ENCODE peak calls at places on chromosome X, in seven cellular contexts. One of them, this sample, is unnamed. For H3K79me1, the result is how much of the 10 kb centered on the place peaks cover.

GRCh38 chrX:102659790-102660757 is 8.8 kb downstream of the GPRASP1 start:
- DNase-seq in H9: peak
- DNase-seq in H1: no peak
- DNase-seq in neuronal stem cell: peak
- DNase-seq in mesenchymal stem cell: peak
- DNase-seq in trophoblast cell: peak
- DNase-seq in IMR-90: peak
- DNase-seq in this sample: peak

GRCh38 chrX:9416562-9417319 is 48.1 kb upstream of the TBL1X start:
- DNase-seq in IMR-90: peak
- DNase-seq in neuronal stem cell: no peak
- DNase-seq in H1: no peak
- DNase-seq in trophoblast cell: peak
- DNase-seq in H9: no peak
- DNase-seq in mesenchymal stem cell: peak
- DNase-seq in this sample: no peak

GRCh38 chrX:11239230-11239629 is 54.0 kb upstream of the AMELX start:
- DNase-seq in H9: no peak
- DNase-seq in IMR-90: peak
- DNase-seq in neuronal stem cell: no peak
- DNase-seq in trophoblast cell: peak
- DNase-seq in mesenchymal stem cell: peak
- DNase-seq in H1: no peak
- DNase-seq in this sample: no peak

GRCh38 chrX:7266261-7266660 is 118.3 kb upstream of the PUDP start:
- DNase-seq in IMR-90: peak
- DNase-seq in neuronal stem cell: no peak
- DNase-seq in trophoblast cell: no peak
- DNase-seq in mesenchymal stem cell: no peak
- DNase-seq in H1: no peak
- DNase-seq in H9: no peak
- DNase-seq in this sample: no peak

GRCh38 chrX:119477812-119478232 is 9.6 kb downstream of the SLC25A5 start:
- DNase-seq in trophoblast cell: peak
- DNase-seq in neuronal stem cell: no peak
- DNase-seq in IMR-90: peak
- DNase-seq in H9: no peak
- DNase-seq in H1: no peak
- DNase-seq in mesenchymal stem cell: peak
- DNase-seq in this sample: no peak

GRCh38 chrX:133869270-133869669 is 116.1 kb downstream of the GPC3 start:
- DNase-seq in H1: no peak
- DNase-seq in mesenchymal stem cell: no peak
- DNase-seq in H9: no peak
- DNase-seq in neuronal stem cell: no peak
- DNase-seq in trophoblast cell: no peak
- DNase-seq in IMR-90: no peak
- DNase-seq in this sample: no peak

GRCh38 chrX:85024562-85024961 is 20.9 kb downstream of the APOOL start:
- DNase-seq in H1: no peak
- DNase-seq in mesenchymal stem cell: no peak
- DNase-seq in neuronal stem cell: no peak
- DNase-seq in H9: no peak
- DNase-seq in trophoblast cell: no peak
- DNase-seq in IMR-90: no peak
- DNase-seq in this sample: no peak

GRCh38 chrX:132957211-132958085 is 981 bp downstream of the HS6ST2 start:
- DNase-seq in neuronal stem cell: peak
- DNase-seq in H9: peak
- DNase-seq in IMR-90: no peak
- DNase-seq in H1: no peak
- DNase-seq in mesenchymal stem cell: peak
- DNase-seq in trophoblast cell: peak
- DNase-seq in this sample: peak

GRCh38 chrX:98191003-98191402 is 1307.3 kb downstream of the RPA4 start:
- DNase-seq in trophoblast cell: no peak
- DNase-seq in IMR-90: no peak
- DNase-seq in H9: no peak
- DNase-seq in neuronal stem cell: no peak
- DNase-seq in mesenchymal stem cell: no peak
- DNase-seq in H1: no peak
- DNase-seq in this sample: no peak

GRCh38 chrX:150508461-150509367 is 59.7 kb upstream of the MTM1 start:
- DNase-seq in IMR-90: peak
- DNase-seq in trophoblast cell: no peak
- DNase-seq in neuronal stem cell: no peak
- DNase-seq in mesenchymal stem cell: no peak
- DNase-seq in H1: no peak
- DNase-seq in H9: peak
- DNase-seq in this sample: peak

GRCh38 chrX:103360092-103360491 is 3.8 kb downstream of the TCEAL9 start:
- DNase-seq in IMR-90: no peak
- DNase-seq in neuronal stem cell: no peak
- DNase-seq in mesenchymal stem cell: no peak
- DNase-seq in H1: no peak
- DNase-seq in trophoblast cell: no peak
- DNase-seq in H9: no peak
- DNase-seq in this sample: no peak

GRCh38 chrX:71996826-71997225 is 86.2 kb downstream of the NHSL2 start:
- DNase-seq in H9: peak
- DNase-seq in H1: peak
- DNase-seq in IMR-90: no peak
- DNase-seq in trophoblast cell: no peak
- DNase-seq in neuronal stem cell: no peak
- DNase-seq in mesenchymal stem cell: no peak
- DNase-seq in this sample: peak

GRCh38 chrX:152905081-152905420 is 7.2 kb downstream of the ZNF185 start:
- DNase-seq in neuronal stem cell: no peak
- DNase-seq in IMR-90: no peak
- DNase-seq in H9: no peak
- DNase-seq in mesenchymal stem cell: no peak
- DNase-seq in H1: no peak
- DNase-seq in trophoblast cell: no peak
- DNase-seq in this sample: no peak

GRCh38 chrX:8879750-8880149 is 78.6 kb upstream of the FAM9A start:
- DNase-seq in H9: peak
- DNase-seq in H1: no peak
- DNase-seq in neuronal stem cell: no peak
- DNase-seq in mesenchymal stem cell: peak
- DNase-seq in trophoblast cell: peak
- DNase-seq in IMR-90: peak
- DNase-seq in this sample: peak

GRCh38 chrX:46642145-46642544 is 68.6 kb downstream of the CHST7 start:
- DNase-seq in trophoblast cell: peak
- DNase-seq in H9: no peak
- DNase-seq in neuronal stem cell: no peak
- DNase-seq in mesenchymal stem cell: peak
- DNase-seq in IMR-90: peak
- DNase-seq in H1: no peak
- DNase-seq in this sample: peak

GRCh38 chrX:31039327-31039711 is 32.5 kb downstream of the FTHL17 start:
- DNase-seq in H9: no peak
- DNase-seq in IMR-90: no peak
- DNase-seq in mesenchymal stem cell: no peak
- DNase-seq in neuronal stem cell: no peak
- DNase-seq in trophoblast cell: no peak
- DNase-seq in H1: no peak
- DNase-seq in this sample: no peak
- H3K79me1 ChIP-seq in H9: under half
- H3K79me1 ChIP-seq in IMR-90: under half
- H3K79me1 ChIP-seq in mesenchymal stem cell: under half
- H3K79me1 ChIP-seq in neuronal stem cell: under half
- H3K79me1 ChIP-seq in trophoblast cell: under half
- H3K79me1 ChIP-seq in H1: under half
- H3K79me1 ChIP-seq in this sample: under half

DNA sequence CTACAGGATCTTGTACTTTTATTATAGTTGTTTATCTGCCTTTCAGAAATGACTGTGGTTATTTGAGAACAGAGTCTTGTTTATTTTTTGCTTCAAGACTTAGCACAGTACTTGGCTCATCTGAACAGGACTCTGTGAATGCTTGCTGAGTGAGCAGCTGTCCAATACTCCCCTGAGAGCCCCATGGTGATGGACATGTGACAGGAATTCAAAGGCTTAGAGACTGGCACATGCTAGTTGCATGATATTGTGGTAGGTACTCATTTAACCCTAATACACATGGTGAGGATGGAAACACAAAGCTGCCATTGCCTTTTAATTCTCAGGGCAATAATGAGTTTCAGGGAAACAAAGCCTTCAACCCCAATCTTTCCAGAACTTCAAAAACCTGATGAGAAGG is 97.3 kb downstream of the GEMIN8 start:
- DNase-seq in H1: no peak
- DNase-seq in H9: no peak
- DNase-seq in mesenchymal stem cell: no peak
- DNase-seq in neuronal stem cell: no peak
- DNase-seq in IMR-90: no peak
- DNase-seq in trophoblast cell: no peak
- DNase-seq in this sample: no peak
- H3K79me1 ChIP-seq in H1: under half
- H3K79me1 ChIP-seq in H9: under half
- H3K79me1 ChIP-seq in mesenchymal stem cell: under half
- H3K79me1 ChIP-seq in neuronal stem cell: under half
- H3K79me1 ChIP-seq in IMR-90: under half
- H3K79me1 ChIP-seq in trophoblast cell: under half
- H3K79me1 ChIP-seq in this sample: under half

DNA sequence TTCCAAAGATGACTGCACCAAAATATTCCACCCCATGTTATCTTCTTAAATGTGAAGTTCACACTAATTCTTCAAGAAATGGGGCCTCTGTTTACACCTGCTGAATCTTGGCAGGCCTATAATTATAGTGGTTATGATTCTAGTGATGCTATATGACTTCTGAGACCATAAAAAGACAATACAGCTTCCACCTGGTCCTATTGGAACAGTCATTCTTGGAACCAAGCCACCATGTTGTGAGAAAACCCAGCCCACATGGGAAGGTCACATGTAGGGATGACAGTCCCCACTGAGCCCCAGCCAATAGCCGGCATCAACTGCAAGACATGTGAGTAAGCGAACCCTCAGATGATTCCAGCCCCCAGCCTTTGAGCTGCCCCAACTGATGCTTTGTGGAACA is 587.5 kb downstream of the MID1IP1 start:
- DNase-seq in H1: no peak
- DNase-seq in trophoblast cell: no peak
- DNase-seq in IMR-90: no peak
- DNase-seq in H9: no peak
- DNase-seq in mesenchymal stem cell: no peak
- DNase-seq in neuronal stem cell: no peak
- DNase-seq in this sample: no peak
- H3K79me1 ChIP-seq in H1: under half
- H3K79me1 ChIP-seq in trophoblast cell: under half
- H3K79me1 ChIP-seq in IMR-90: under half
- H3K79me1 ChIP-seq in H9: under half
- H3K79me1 ChIP-seq in mesenchymal stem cell: under half
- H3K79me1 ChIP-seq in neuronal stem cell: under half
- H3K79me1 ChIP-seq in this sample: under half

GRCh38 chrX:18927558-18927957 is 56.4 kb downstream of the PHKA2 start:
- DNase-seq in trophoblast cell: no peak
- DNase-seq in H1: no peak
- DNase-seq in mesenchymal stem cell: no peak
- DNase-seq in neuronal stem cell: no peak
- DNase-seq in IMR-90: no peak
- DNase-seq in H9: no peak
- DNase-seq in this sample: no peak
- H3K79me1 ChIP-seq in trophoblast cell: under half
- H3K79me1 ChIP-seq in H1: under half
- H3K79me1 ChIP-seq in mesenchymal stem cell: under half
- H3K79me1 ChIP-seq in neuronal stem cell: under half
- H3K79me1 ChIP-seq in IMR-90: under half
- H3K79me1 ChIP-seq in H9: under half
- H3K79me1 ChIP-seq in this sample: under half

This sample was measured in mesendoderm.